ENCODE peak calls at places on chromosomes 4 and X, in nine cellular contexts. P is T-cell, D is SK-N-MC, A is epithelial cell of esophagus, B is sciatic nerve, L is Right ventricle myocardium inferior, H is astrocyte of the spinal cord, X is upper lobe of right lung, F is NCI-H1694 treated with DMSO at 0.1 percent for 48 hours. G is an unnamed sample.

GRCh38 chr4:153113838-153114105 is 90.5 kb upstream of the TRIM2 start:
- DNase-seq in F (no peak), H (no peak), B (no peak), A (no peak), P (no peak), D (no peak), L (no peak), X (no peak), G (no peak)

GRCh38 chr4:74793757-74794340 is 474 bp downstream of the BTC start:
- DNase-seq in B (peak), L (peak), A (peak), D (no peak), H (peak), F (no peak), P (no peak), X (peak), G (no peak)

GRCh38 chr4:40132816-40133215 is 64.0 kb upstream of the RHOH start:
- DNase-seq in P (no peak), F (no peak), X (no peak), H (no peak), D (no peak), A (no peak), L (no peak), B (no peak), G (no peak)

GRCh38 chr4:103046416-103047290 is 27.1 kb upstream of the SLC9B1 start:
- DNase-seq in P (peak), X (no peak), L (no peak), H (peak), D (peak), B (no peak), F (no peak), A (peak), G (peak)

GRCh38 chrX:18377802-18378201 is 23.3 kb upstream of the SCML2 start:
- DNase-seq in H (no peak), X (no peak), F (peak), B (no peak), D (no peak), A (peak), L (no peak), P (peak), G (no peak)

GRCh38 chr4:40629401-40630334 is at the start of gene RBM47:
- DNase-seq in L (peak), D (no peak), F (no peak), P (peak), B (peak), X (peak), A (peak), H (peak), G (no peak)

GRCh38 chr4:106583567-106583966 is 215.0 kb upstream of the GIMD1 start:
- DNase-seq in B (no peak), D (peak), H (peak), P (no peak), L (no peak), X (no peak), A (peak), F (no peak), G (no peak)

GRCh38 chr4:149005191-149005590 is 563.0 kb upstream of the NR3C2 start:
- DNase-seq in X (no peak), L (no peak), P (no peak), A (no peak), D (no peak), H (no peak), F (no peak), B (no peak), G (no peak)

GRCh38 chr4:179662522-179662921 is 2220.3 kb upstream of the AGA start:
- DNase-seq in H (peak), X (no peak), D (no peak), P (no peak), L (no peak), A (no peak), F (no peak), B (no peak), G (no peak)

GRCh38 chr4:156974264-156974663 is 2.7 kb upstream of the PDGFC start:
- DNase-seq in X (no peak), F (no peak), D (no peak), B (no peak), L (no peak), A (no peak), P (no peak), H (peak), G (no peak)